ENCODE peak calls at places on chromosomes 1 and 21, in eight cellular contexts. M is HT1080; C is hippocampal formation; W is neuronal stem cell; U is T-helper 22 cell; V is mucosa of descending colon; H is frontal cortex; S is CD4-positive, alpha-beta memory T cell. D is an unnamed sample.

GRCh38 chr1:171910786-171911185 is 69.5 kb downstream of the DNM3 start:
- DNase-seq in M (no peak), C (no peak), W (no peak), U (no peak), V (no peak), H (no peak), S (no peak), D (no peak)

GRCh38 chr1:231590453-231591198 is 36.0 kb upstream of the DISC1 start:
- DNase-seq in M (peak; percentile 55), C (peak; percentile 37), W (peak; percentile 14), U (no peak), V (no peak), H (peak; percentile 46), S (peak; percentile 35), D (no peak)

GRCh38 chr21:29540289-29540688 is 241.6 kb downstream of the BACH1 start:
- DNase-seq in M (no peak), C (no peak), W (no peak), U (no peak), V (no peak), H (no peak), S (no peak), D (no peak)

GRCh38 chr1:46248122-46248920 is 758 bp downstream of the RAD54L start:
- DNase-seq in M (peak; percentile 58), C (no peak), W (peak; percentile 21), U (no peak), V (peak; percentile 64), H (no peak), S (no peak), D (no peak)

GRCh38 chr1:165451696-165452095 is 6.8 kb upstream of the RXRG start:
- DNase-seq in M (no peak), C (no peak), W (no peak), U (no peak), V (no peak), H (no peak), S (no peak), D (no peak)

GRCh38 chr1:153626929-153627796 is at the start of gene S100A13:
- DNase-seq in M (peak; percentile 95), C (peak; percentile 41), W (peak; percentile 90), U (no peak), V (peak; percentile 86), H (peak; percentile 61), S (no peak), D (peak; percentile 41)

GRCh38 chr1:1210726-1211540 is 3.0 kb downstream of the TNFRSF4 start:
- DNase-seq in M (no peak), C (no peak), W (no peak), U (no peak), V (peak; percentile 46), H (no peak), S (no peak), D (no peak)

GRCh38 chr1:178534137-178534868 is 21.4 kb downstream of the TEX35 start:
- DNase-seq in M (no peak), C (no peak), W (no peak), U (no peak), V (no peak), H (no peak), S (no peak), D (no peak)

GRCh38 chr1:6743189-6744101 is 41.8 kb upstream of the CAMTA1 start:
- DNase-seq in M (peak; percentile 89), C (peak; percentile 17), W (no peak), U (no peak), V (no peak), H (peak; percentile 54), S (peak; percentile 11), D (peak; percentile 66)

GRCh38 chr21:44713130-44713529 is 1.8 kb upstream of the TSPEAR start:
- DNase-seq in M (no peak), C (no peak), W (no peak), U (no peak), V (no peak), H (no peak), S (no peak), D (no peak)

GRCh38 chr21:42463861-42464515 is 32.0 kb downstream of the RSPH1 start:
- DNase-seq in M (peak; percentile 56), C (peak; percentile 29), W (peak; percentile 11), U (peak; percentile 69), V (peak; percentile 80), H (no peak), S (peak; percentile 76), D (no peak)

GRCh38 chr1:3646596-3646995 is 3.3 kb downstream of the WRAP73 start:
- DNase-seq in M (no peak), C (no peak), W (no peak), U (no peak), V (no peak), H (no peak), S (no peak), D (no peak)

GRCh38 chr1:105260018-105260417 is 1510.3 kb downstream of the AMY1C start:
- DNase-seq in M (no peak), C (no peak), W (no peak), U (no peak), V (no peak), H (no peak), S (no peak), D (no peak)

GRCh38 chr1:204084247-204084772 is 11.4 kb downstream of the SOX13 start:
- DNase-seq in M (peak; percentile 8), C (peak; percentile 58), W (no peak), U (no peak), V (peak; percentile 79), H (no peak), S (no peak), D (no peak)

GRCh38 chr1:37718901-37719571 is 26.7 kb downstream of the CDCA8 start:
- DNase-seq in M (no peak), C (no peak), W (no peak), U (no peak), V (no peak), H (no peak), S (no peak), D (no peak)

GRCh38 chr1:107404756-107405155 is 263.9 kb downstream of the NTNG1 start:
- DNase-seq in M (peak; percentile 43), C (no peak), W (no peak), U (no peak), V (no peak), H (no peak), S (no peak), D (no peak)